ENCODE peak calls at places on chromosomes 6 and 20, in six cellular contexts. B, H, X, Y, E and L are unnamed samples.

GRCh38 chr6:106324726-106325335 is 729 bp downstream of the ATG5 start:
- DNase-seq in B (no peak), H (peak; percentile 25), X (no peak), Y (no peak), E (no peak), L (no peak)

GRCh38 chr20:58597021-58597940 is 53.8 kb upstream of the STX16 start:
- DNase-seq in B (peak; percentile 14), H (no peak), X (no peak), Y (no peak), E (no peak), L (no peak)

GRCh38 chr20:25207149-25207959 is 11.8 kb downstream of the ENTPD6 start:
- DNase-seq in B (no peak), H (no peak), X (no peak), Y (no peak), E (no peak), L (no peak)

GRCh38 chr20:37543828-37544227 is 16.2 kb upstream of the BLCAP start:
- DNase-seq in B (no peak), H (peak; percentile 77), X (no peak), Y (no peak), E (no peak), L (no peak)

GRCh38 chr6:89301586-89302194 is 13.4 kb downstream of the GABRR2 start:
- DNase-seq in B (no peak), H (no peak), X (no peak), Y (no peak), E (no peak), L (no peak)

GRCh38 chr6:110856296-110856695 is 18.3 kb upstream of the AMD1 start:
- DNase-seq in B (no peak), H (no peak), X (no peak), Y (no peak), E (no peak), L (no peak)

GRCh38 chr6:134002821-134003220 is 49.6 kb downstream of the SLC2A12 start:
- DNase-seq in B (no peak), H (peak; percentile 50), X (no peak), Y (no peak), E (no peak), L (no peak)

GRCh38 chr20:5689451-5689850 is 60.8 kb upstream of the SHLD1 start:
- DNase-seq in B (no peak), H (no peak), X (no peak), Y (no peak), E (no peak), L (no peak)

GRCh38 chr6:10322991-10323390 is 91.9 kb downstream of the TFAP2A start:
- DNase-seq in B (no peak), H (no peak), X (no peak), Y (no peak), E (no peak), L (no peak)

GRCh38 chr20:46333136-46333991 is 25.1 kb upstream of the CDH22 start:
- DNase-seq in B (no peak), H (no peak), X (no peak), Y (peak; percentile 53), E (no peak), L (no peak)

GRCh38 chr6:131136021-131136847 is 967 bp downstream of the AKAP7 start:
- DNase-seq in B (no peak), H (peak; percentile 69), X (no peak), Y (no peak), E (no peak), L (no peak)

GRCh38 chr6:10884245-10884972 is 2.4 kb upstream of the SYCP2L start:
- DNase-seq in B (no peak), H (no peak), X (no peak), Y (no peak), E (no peak), L (no peak)

GRCh38 chr6:158869604-158870417 is 50.6 kb upstream of the EZR start:
- DNase-seq in B (peak; percentile 90), H (peak; percentile 93), X (peak; percentile 90), Y (peak; percentile 95), E (peak; percentile 92), L (peak; percentile 89)

GRCh38 chr6:139392834-139393233 is 18.4 kb upstream of the CITED2 start:
- DNase-seq in B (no peak), H (peak; percentile 18), X (no peak), Y (no peak), E (no peak), L (no peak)

GRCh38 chr6:40854592-40854991 is 184.4 kb downstream of the UNC5CL start:
- DNase-seq in B (no peak), H (no peak), X (no peak), Y (peak; percentile 25), E (no peak), L (no peak)

GRCh38 chr6:170253226-170253909 is 37.5 kb downstream of the DLL1 start:
- DNase-seq in B (no peak), H (no peak), X (no peak), Y (no peak), E (no peak), L (no peak)

GRCh38 chr6:150876598-150876997 is 11.1 kb downstream of the MTHFD1L start:
- DNase-seq in B (no peak), H (peak; percentile 34), X (peak; percentile 76), Y (peak; percentile 49), E (no peak), L (no peak)

GRCh38 chr6:1689141-1689540 is 79.4 kb downstream of the FOXC1 start:
- DNase-seq in B (no peak), H (no peak), X (no peak), Y (no peak), E (no peak), L (peak; percentile 36)

GRCh38 chr6:32852844-32853540 is 512 bp downstream of the TAP1 start:
- DNase-seq in B (peak; percentile 45), H (peak; percentile 39), X (peak; percentile 9), Y (no peak), E (peak; percentile 47), L (no peak)

GRCh38 chr20:44728835-44729342 is 13.7 kb downstream of the CCN5 start:
- DNase-seq in B (no peak), H (peak; percentile 51), X (peak; percentile 97), Y (peak; percentile 74), E (peak; percentile 87), L (peak; percentile 85)

GRCh38 chr6:28824793-28825731 is 98.7 kb downstream of the TRIM27 start:
- DNase-seq in B (no peak), H (no peak), X (no peak), Y (no peak), E (no peak), L (no peak)

GRCh38 chr6:154840363-154840762 is 107.1 kb downstream of the SCAF8 start:
- DNase-seq in B (no peak), H (no peak), X (no peak), Y (no peak), E (no peak), L (no peak)

DNA sequence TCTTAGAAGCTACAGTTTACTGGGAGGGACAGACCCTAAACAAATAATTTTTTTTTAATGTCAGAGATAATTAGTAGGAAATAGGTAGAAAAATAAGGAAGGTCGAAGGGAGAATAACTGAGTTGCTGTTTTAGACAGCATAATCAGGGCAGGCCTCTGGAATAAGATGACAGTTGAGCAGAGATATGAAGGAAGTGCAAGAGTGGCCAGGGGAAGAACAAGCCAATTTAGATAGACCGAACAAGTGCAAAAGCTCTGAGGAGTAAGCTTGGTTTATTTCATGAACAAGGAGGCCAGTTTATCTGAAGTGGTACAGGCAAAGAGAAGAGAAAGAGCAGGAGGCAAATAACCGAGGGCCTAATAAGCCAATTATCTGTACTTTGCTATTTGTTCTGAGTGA is 19.5 kb downstream of the PROCR start:
- DNase-seq in B (peak; percentile 50), H (no peak), X (no peak), Y (no peak), E (no peak), L (no peak)
- TF ChIP-seq CTCF in B (no peak), H (no peak), X (no peak), Y (no peak), E (no peak), L (no peak)

DNA sequence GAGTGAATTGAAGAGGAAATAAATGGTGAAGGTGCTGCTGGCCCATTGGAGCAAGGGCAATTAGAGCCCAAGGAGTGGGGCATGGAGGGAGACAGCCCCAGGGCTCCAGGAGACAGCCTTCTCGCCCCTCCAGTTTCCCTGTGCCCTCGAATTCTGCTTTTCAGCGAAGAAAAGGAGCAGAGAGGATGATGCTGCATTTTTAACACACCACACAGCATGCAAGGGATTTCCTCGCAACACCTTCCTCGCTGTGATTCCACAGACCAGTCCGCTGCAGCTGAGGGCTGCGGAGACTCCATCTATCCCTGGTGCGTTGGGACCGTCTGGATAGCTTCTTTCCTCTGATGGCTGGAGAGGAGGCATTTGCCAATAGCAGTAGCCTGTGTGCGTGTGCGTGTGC is 41.7 kb downstream of the PTCHD4 start:
- DNase-seq in B (peak; percentile 42), H (peak; percentile 33), X (no peak), Y (no peak), E (no peak), L (no peak)
- H3K4me3 ChIP-seq in B (peak overlapping the region; percentile 41), H (peak overlapping the region; percentile 8), X (peak overlapping the region; percentile 50), Y (no peak overlapping the region), E (no peak overlapping the region), L (no peak overlapping the region)

DNA sequence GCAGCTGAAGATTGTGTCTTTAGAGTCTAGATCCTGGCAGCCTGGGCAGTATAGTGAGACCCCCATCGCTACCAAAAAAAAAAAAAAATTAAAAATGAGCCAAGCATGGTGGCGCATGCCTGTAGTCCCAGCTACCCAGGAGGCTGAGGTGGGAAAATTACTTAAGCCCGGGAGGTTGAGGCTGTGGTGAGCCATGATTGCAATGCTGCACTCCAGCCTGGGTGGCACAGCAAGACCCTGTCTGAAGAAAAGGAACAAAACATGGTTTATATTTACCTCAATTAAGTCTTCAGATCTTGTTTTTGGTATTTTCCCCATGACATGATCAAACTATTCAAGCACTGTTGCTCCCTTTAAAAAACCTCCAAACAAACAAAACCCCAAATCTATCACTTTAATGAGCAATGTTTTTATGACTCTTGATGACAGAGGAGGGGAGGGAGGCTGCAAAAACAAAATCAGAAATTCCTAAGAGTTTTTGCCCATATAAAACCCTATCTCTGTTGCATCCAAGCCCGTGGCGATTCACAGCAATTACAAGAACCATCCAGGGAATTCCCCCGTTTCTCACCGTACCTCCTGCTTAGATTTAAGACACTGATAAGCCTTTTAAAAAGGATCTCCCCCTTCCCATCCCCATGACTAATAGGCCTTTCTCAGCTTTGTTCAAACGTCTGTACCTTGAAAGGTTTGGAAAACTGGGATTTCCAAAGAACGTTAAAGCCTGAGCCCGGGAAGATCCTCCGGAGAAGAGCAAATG is 259.9 kb downstream of the BMP7 start:
- DNase-seq in B (no peak), H (peak; percentile 46), X (no peak), Y (no peak), E (no peak), L (no peak)
- TF ChIP-seq CTCF in B (no peak), H (no peak), X (no peak), Y (no peak), E (no peak), L (no peak)

DNA sequence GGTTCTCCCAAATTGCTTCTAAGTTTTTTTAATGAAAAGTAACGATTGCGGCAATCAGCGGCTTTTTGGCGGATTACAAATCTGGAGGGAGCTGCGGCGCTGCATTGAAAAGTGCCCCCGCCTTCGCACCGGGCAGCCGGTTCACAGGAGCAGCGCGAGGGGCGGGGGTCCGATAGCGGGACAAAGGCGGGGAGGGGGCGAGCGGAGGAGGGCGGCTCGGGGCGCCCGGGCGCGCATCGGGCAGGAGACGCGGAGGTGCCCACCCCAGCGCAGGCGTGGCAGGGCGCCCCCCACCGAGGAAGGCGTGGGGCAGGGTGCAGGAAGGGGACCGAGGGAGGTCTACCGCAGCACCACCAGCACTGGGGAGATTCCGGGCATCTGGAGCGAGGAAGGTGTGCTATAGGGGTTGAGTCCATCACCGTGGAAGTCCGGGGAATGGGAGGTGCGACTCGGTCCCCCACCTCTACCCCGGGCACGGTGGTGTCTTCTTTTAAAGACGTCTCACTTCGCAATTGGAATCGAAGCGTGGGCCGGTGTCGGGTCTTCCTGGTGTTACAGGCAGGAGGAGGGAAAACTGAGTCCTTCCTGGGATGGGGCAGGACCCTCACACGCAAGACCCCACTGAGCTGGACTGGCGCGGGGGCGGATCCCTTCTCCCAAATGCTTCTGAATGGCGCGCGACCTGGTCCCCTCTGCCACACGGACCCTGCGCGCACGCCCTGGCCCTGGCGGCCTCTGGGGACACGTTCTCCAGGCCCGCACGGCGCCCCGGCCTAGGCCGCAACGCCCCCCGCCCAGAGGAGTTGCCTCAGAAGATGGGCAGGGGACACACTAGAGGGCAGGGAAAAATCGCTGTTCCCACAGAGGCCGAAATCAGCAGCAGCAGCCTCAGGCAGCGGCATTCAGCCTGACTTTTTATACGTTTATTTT is 44.9 kb upstream of the OSTM1 start:
- DNase-seq in B (peak; percentile 13), H (no peak), X (no peak), Y (no peak), E (no peak), L (no peak)
- H3K4me3 ChIP-seq in B (peak overlapping the region; percentile 13), H (peak overlapping the region; percentile 33), X (peak overlapping the region; percentile 46), Y (peak overlapping the region; percentile 55), E (no peak overlapping the region), L (peak overlapping the region; percentile 3)